ENCODE peak calls at places on chromosomes 6 and 20, in eight cellular contexts. L is GM23338; X is PC-3; G is uterus; S is heart left ventricle; W is tibial artery; Y is A549; T is CD8-positive, alpha-beta T cell. K is an unnamed sample. For H3K4me1, the result is how much of the 10 kb centered on the place peaks cover.

GRCh38 chr6:87714093-87714809 is 12.2 kb upstream of the AKIRIN2 start:
- DNase-seq in L (no peak), X (peak), G (no peak), S (no peak), W (no peak), Y (peak), T (no peak), K (no peak)

GRCh38 chr6:89258912-89259311 is 41.8 kb upstream of the GABRR1 start:
- DNase-seq in L (no peak), X (no peak), G (no peak), S (no peak), W (no peak), Y (no peak), T (no peak), K (no peak)

GRCh38 chr6:149534742-149535141 is 11.1 kb downstream of the PPIL4 start:
- DNase-seq in L (no peak), X (no peak), G (no peak), S (no peak), W (no peak), Y (no peak), T (no peak), K (no peak)

GRCh38 chr6:39254999-39255535 is 25.8 kb upstream of the KCNK5 start:
- DNase-seq in L (no peak), X (no peak), G (no peak), S (no peak), W (no peak), Y (no peak), T (no peak), K (no peak)

GRCh38 chr6:120411394-120411793 is 922.9 kb downstream of the TBC1D32 start:
- DNase-seq in L (no peak), X (no peak), G (no peak), S (no peak), W (no peak), Y (no peak), T (no peak), K (no peak)

GRCh38 chr6:104653786-104654185 is 205.9 kb downstream of the HACE1 start:
- DNase-seq in L (no peak), X (no peak), G (no peak), S (no peak), W (no peak), Y (no peak), T (no peak), K (no peak)

GRCh38 chr6:91167846-91168245 is 581.0 kb upstream of the MAP3K7 start:
- DNase-seq in L (no peak), X (no peak), G (no peak), S (no peak), W (no peak), Y (no peak), T (no peak), K (no peak)

GRCh38 chr20:51759769-51760510 is 8.2 kb downstream of the ATP9A start:
- DNase-seq in L (peak), X (no peak), G (no peak), S (no peak), W (no peak), Y (no peak), T (no peak), K (no peak)

GRCh38 chr6:19668710-19669109 is 168.5 kb upstream of the ID4 start:
- DNase-seq in L (no peak), X (no peak), G (no peak), S (no peak), W (no peak), Y (no peak), T (no peak), K (no peak)

GRCh38 chr20:32792316-32792715 is 27.4 kb upstream of the MAPRE1 start:
- DNase-seq in L (peak), X (no peak), G (no peak), S (no peak), W (no peak), Y (no peak), T (no peak), K (no peak)

GRCh38 chr6:23016701-23017100 is 447.3 kb downstream of the HDGFL1 start:
- DNase-seq in L (no peak), X (no peak), G (no peak), S (no peak), W (no peak), Y (no peak), T (no peak), K (no peak)

GRCh38 chr6:36677059-36677749 is 1.3 kb upstream of the CDKN1A start:
- DNase-seq in L (no peak), X (no peak), G (no peak), S (no peak), W (no peak), Y (no peak), T (no peak), K (no peak)

GRCh38 chr20:51763965-51764602 is 4.1 kb downstream of the ATP9A start:
- DNase-seq in L (peak), X (no peak), G (no peak), S (no peak), W (no peak), Y (peak), T (no peak), K (no peak)

GRCh38 chr6:6685249-6685667 is 96.7 kb downstream of the LY86 start:
- DNase-seq in L (no peak), X (no peak), G (no peak), S (no peak), W (no peak), Y (no peak), T (no peak), K (no peak)

GRCh38 chr20:37640600-37641561 is 52.9 kb upstream of the CTNNBL1 start:
- DNase-seq in L (no peak), X (peak), G (no peak), S (no peak), W (no peak), Y (peak), T (no peak), K (no peak)

DNA sequence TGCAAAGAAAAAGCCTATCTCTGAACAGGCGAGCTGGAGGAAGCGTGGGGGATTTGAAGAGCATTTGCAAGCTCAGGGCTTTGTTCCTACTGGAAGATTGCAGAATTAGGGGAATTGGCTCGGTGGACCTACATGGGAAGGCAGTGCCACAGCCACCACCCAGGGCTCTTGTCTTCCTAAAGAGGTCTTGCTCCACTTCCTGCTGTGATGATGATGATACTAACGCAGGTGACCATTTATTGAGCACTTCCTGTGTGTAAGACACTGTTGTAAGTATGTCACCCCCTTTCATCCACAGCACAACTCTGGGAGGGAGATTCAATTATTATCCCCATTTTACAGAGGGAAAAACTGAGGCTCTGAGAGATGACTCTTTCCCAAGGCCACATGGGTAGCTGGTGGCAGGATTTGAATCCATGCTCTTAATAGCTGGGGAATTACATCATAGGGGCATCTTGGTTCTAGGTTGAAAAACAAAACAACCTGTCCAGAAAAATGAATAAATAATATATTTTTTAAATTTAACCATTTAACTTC is 41.2 kb downstream of the BMP7 start:
- DNase-seq in L (no peak), X (no peak), G (no peak), S (no peak), W (no peak), Y (no peak), T (no peak), K (no peak)
- H3K27ac ChIP-seq in L (no peak), X (no peak), G (no peak), S (no peak), W (no peak), Y (no peak), T (no peak), K (no peak)

GRCh38 chr6:145964948-145965366 is 799 bp upstream of the SHPRH start:
- DNase-seq in L (peak), X (no peak), G (no peak), S (no peak), W (no peak), Y (no peak), T (no peak), K (no peak)

GRCh38 chr6:145963216-145964068 is 716 bp downstream of the SHPRH start:
- DNase-seq in L (peak), X (peak), G (no peak), S (peak), W (peak), Y (peak), T (peak), K (peak)

GRCh38 chr6:145962581-145962980 is 1.6 kb downstream of the SHPRH start:
- DNase-seq in L (no peak), X (no peak), G (no peak), S (no peak), W (no peak), Y (no peak), T (no peak), K (no peak)

GRCh38 chr6:145960918-145961604 is 3.1 kb downstream of the SHPRH start:
- DNase-seq in L (no peak), X (no peak), G (no peak), S (no peak), W (no peak), Y (no peak), T (no peak), K (no peak)
- H3K4me3 ChIP-seq in L (no peak), X (no peak), G (no peak), S (no peak), W (no peak), Y (no peak), T (no peak), K (no peak)

GRCh38 chr6:10599046-10599445 is 77.9 kb downstream of the GCNT2 start:
- DNase-seq in L (no peak), X (no peak), G (no peak), S (no peak), W (no peak), Y (no peak), T (no peak), K (no peak)
- H3K4me1 ChIP-seq in L (half or more), X (under half), G (under half), S (under half), W (under half), Y (under half), T (under half), K (under half)

GRCh38 chr6:7991992-7992815 is 72.0 kb downstream of the BLOC1S5 start:
- DNase-seq in L (peak), X (peak), G (peak), S (peak), W (peak), Y (peak), T (no peak), K (peak)
- H3K27ac ChIP-seq in L (no peak), X (no peak), G (peak), S (peak), W (no peak), Y (peak), T (no peak), K (no peak)

GRCh38 chr20:48905322-48905647 is 16.2 kb upstream of the ARFGEF2 start:
- DNase-seq in L (no peak), X (no peak), G (no peak), S (no peak), W (no peak), Y (no peak), T (no peak), K (no peak)
- H3K4me3 ChIP-seq in L (no peak), X (no peak), G (no peak), S (no peak), W (no peak), Y (no peak), T (no peak), K (no peak)

GRCh38 chr20:23023621-23024187 is 11.4 kb upstream of the SSTR4 start:
- DNase-seq in L (peak), X (no peak), G (no peak), S (no peak), W (no peak), Y (no peak), T (no peak), K (no peak)
- H3K4me1 ChIP-seq in L (under half), X (under half), G (under half), S (under half), W (under half), Y (under half), T (under half), K (under half)

GRCh38 chr6:33116417-33116816 is 40.6 kb downstream of the HLA-DPB1 start:
- DNase-seq in L (peak), X (no peak), G (no peak), S (no peak), W (no peak), Y (no peak), T (no peak), K (no peak)
- H3K27ac ChIP-seq in L (peak), X (no peak), G (no peak), S (no peak), W (no peak), Y (no peak), T (no peak), K (no peak)

GRCh38 chr20:62333820-62334595 is 31.2 kb downstream of the ADRM1 start:
- DNase-seq in L (no peak), X (no peak), G (no peak), S (no peak), W (no peak), Y (no peak), T (no peak), K (no peak)

GRCh38 chr20:62331347-62331746 is 28.6 kb downstream of the ADRM1 start:
- DNase-seq in L (no peak), X (no peak), G (no peak), S (no peak), W (no peak), Y (no peak), T (no peak), K (no peak)

GRCh38 chr20:62332989-62333819 is 30.4 kb downstream of the ADRM1 start:
- DNase-seq in L (no peak), X (no peak), G (no peak), S (no peak), W (no peak), Y (no peak), T (no peak), K (no peak)

GRCh38 chr20:62330576-62331317 is 27.9 kb downstream of the ADRM1 start:
- DNase-seq in L (no peak), X (no peak), G (no peak), S (no peak), W (no peak), Y (no peak), T (no peak), K (no peak)

GRCh38 chr20:62332421-62332820 is 29.6 kb downstream of the ADRM1 start:
- DNase-seq in L (no peak), X (no peak), G (no peak), S (no peak), W (no peak), Y (no peak), T (no peak), K (no peak)
- H3K4me3 ChIP-seq in L (no peak), X (no peak), G (no peak), S (no peak), W (no peak), Y (no peak), T (no peak), K (no peak)

DNA sequence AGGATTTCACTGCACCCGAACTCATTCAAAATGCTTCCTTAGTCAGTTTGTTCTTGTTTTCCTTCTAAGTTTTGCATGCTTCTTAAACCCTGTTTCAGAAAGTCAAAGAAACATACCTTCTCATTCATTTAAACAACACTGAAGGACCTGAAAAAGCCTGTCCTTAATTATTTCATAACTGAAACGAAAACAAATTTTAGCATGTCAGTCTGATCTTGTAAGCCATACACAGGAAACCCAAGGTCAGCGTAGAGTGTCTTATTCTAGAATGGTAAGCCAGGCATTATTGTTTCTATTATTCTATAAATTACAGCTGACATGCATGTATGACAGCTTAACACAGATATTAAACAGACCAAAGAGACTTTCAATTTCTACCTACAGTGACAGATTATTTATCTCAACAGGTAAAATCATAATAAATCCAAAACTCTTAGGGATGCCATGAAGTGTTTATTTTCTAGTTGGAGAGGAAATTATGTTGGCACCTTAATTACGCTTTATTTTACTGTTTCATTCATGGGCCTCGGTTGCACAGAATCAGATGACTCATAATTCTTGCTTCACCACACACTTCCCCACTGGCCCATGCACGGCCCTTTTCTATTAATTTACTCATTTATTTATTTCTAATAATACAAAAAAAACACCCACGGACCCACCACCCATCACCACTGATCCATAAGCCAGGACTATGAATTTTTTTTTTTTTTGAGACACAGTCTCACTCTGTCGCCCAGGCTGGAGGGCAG is 39.3 kb upstream of the DUSP22 start:
- DNase-seq in L (no peak), X (no peak), G (no peak), S (no peak), W (no peak), Y (no peak), T (no peak), K (no peak)
- H3K4me1 ChIP-seq in L (under half), X (under half), G (under half), S (under half), W (under half), Y (under half), T (under half), K (under half)